ENCODE peak calls at places on chromosome 16, in ten cellular contexts. One of them, this sample, is unnamed.

GRCh38 chr16:31064882-31065461 is 9.1 kb downstream of the ZNF668 start:
- DNase-seq in sigmoid colon: peak; percentile 87
- DNase-seq in heart right ventricle: peak; percentile 72
- DNase-seq in effector memory CD4-positive, alpha-beta T cell: no peak
- DNase-seq in thoracic aorta: no peak
- DNase-seq in foreskin fibroblast: peak; percentile 97
- DNase-seq in CD8-positive, alpha-beta T cell: no peak
- DNase-seq in psoas muscle: peak; percentile 84
- DNase-seq in right lobe of liver: no peak
- DNase-seq in fibroblast of mammary gland: peak; percentile 98
- DNase-seq in this sample: peak; percentile 94

GRCh38 chr16:85402910-85403692 is 210.0 kb upstream of the GSE1 start:
- DNase-seq in sigmoid colon: peak; percentile 69
- DNase-seq in heart right ventricle: peak; percentile 75
- DNase-seq in effector memory CD4-positive, alpha-beta T cell: no peak
- DNase-seq in thoracic aorta: no peak
- DNase-seq in foreskin fibroblast: peak; percentile 25
- DNase-seq in CD8-positive, alpha-beta T cell: no peak
- DNase-seq in psoas muscle: peak; percentile 70
- DNase-seq in right lobe of liver: peak; percentile 70
- DNase-seq in fibroblast of mammary gland: peak; percentile 48
- DNase-seq in this sample: peak; percentile 62

GRCh38 chr16:77780378-77780837 is 8.0 kb upstream of the VAT1L start:
- DNase-seq in sigmoid colon: no peak
- DNase-seq in heart right ventricle: no peak
- DNase-seq in effector memory CD4-positive, alpha-beta T cell: no peak
- DNase-seq in thoracic aorta: no peak
- DNase-seq in foreskin fibroblast: peak; percentile 60
- DNase-seq in CD8-positive, alpha-beta T cell: no peak
- DNase-seq in psoas muscle: no peak
- DNase-seq in right lobe of liver: peak; percentile 35
- DNase-seq in fibroblast of mammary gland: peak; percentile 92
- DNase-seq in this sample: peak; percentile 90

GRCh38 chr16:51881731-51882130 is 665.2 kb downstream of the TOX3 start:
- DNase-seq in sigmoid colon: no peak
- DNase-seq in heart right ventricle: no peak
- DNase-seq in effector memory CD4-positive, alpha-beta T cell: no peak
- DNase-seq in thoracic aorta: no peak
- DNase-seq in foreskin fibroblast: peak; percentile 41
- DNase-seq in CD8-positive, alpha-beta T cell: no peak
- DNase-seq in psoas muscle: no peak
- DNase-seq in right lobe of liver: no peak
- DNase-seq in fibroblast of mammary gland: no peak
- DNase-seq in this sample: no peak

GRCh38 chr16:54374136-54374535 is 87.5 kb upstream of the IRX3 start:
- DNase-seq in sigmoid colon: no peak
- DNase-seq in heart right ventricle: no peak
- DNase-seq in effector memory CD4-positive, alpha-beta T cell: no peak
- DNase-seq in thoracic aorta: no peak
- DNase-seq in foreskin fibroblast: peak; percentile 25
- DNase-seq in CD8-positive, alpha-beta T cell: no peak
- DNase-seq in psoas muscle: no peak
- DNase-seq in right lobe of liver: no peak
- DNase-seq in fibroblast of mammary gland: no peak
- DNase-seq in this sample: no peak

GRCh38 chr16:61042736-61043135 is 993.5 kb downstream of the CDH8 start:
- DNase-seq in sigmoid colon: no peak
- DNase-seq in heart right ventricle: no peak
- DNase-seq in effector memory CD4-positive, alpha-beta T cell: no peak
- DNase-seq in thoracic aorta: no peak
- DNase-seq in foreskin fibroblast: no peak
- DNase-seq in CD8-positive, alpha-beta T cell: no peak
- DNase-seq in psoas muscle: no peak
- DNase-seq in right lobe of liver: no peak
- DNase-seq in fibroblast of mammary gland: no peak
- DNase-seq in this sample: no peak

GRCh38 chr16:80931661-80931984 is 75.1 kb downstream of the CMC2 start:
- DNase-seq in sigmoid colon: no peak
- DNase-seq in heart right ventricle: no peak
- DNase-seq in effector memory CD4-positive, alpha-beta T cell: no peak
- DNase-seq in thoracic aorta: no peak
- DNase-seq in foreskin fibroblast: no peak
- DNase-seq in CD8-positive, alpha-beta T cell: no peak
- DNase-seq in psoas muscle: no peak
- DNase-seq in right lobe of liver: no peak
- DNase-seq in fibroblast of mammary gland: no peak
- DNase-seq in this sample: no peak

GRCh38 chr16:50674831-50675230 is 6.3 kb downstream of the SNX20 start:
- DNase-seq in sigmoid colon: no peak
- DNase-seq in heart right ventricle: no peak
- DNase-seq in effector memory CD4-positive, alpha-beta T cell: no peak
- DNase-seq in thoracic aorta: no peak
- DNase-seq in foreskin fibroblast: no peak
- DNase-seq in CD8-positive, alpha-beta T cell: no peak
- DNase-seq in psoas muscle: no peak
- DNase-seq in right lobe of liver: no peak
- DNase-seq in fibroblast of mammary gland: no peak
- DNase-seq in this sample: no peak

GRCh38 chr16:84774810-84775209 is 45.0 kb upstream of the CRISPLD2 start:
- DNase-seq in sigmoid colon: peak; percentile 86
- DNase-seq in heart right ventricle: no peak
- DNase-seq in effector memory CD4-positive, alpha-beta T cell: no peak
- DNase-seq in thoracic aorta: no peak
- DNase-seq in foreskin fibroblast: peak; percentile 94
- DNase-seq in CD8-positive, alpha-beta T cell: no peak
- DNase-seq in psoas muscle: peak; percentile 71
- DNase-seq in right lobe of liver: no peak
- DNase-seq in fibroblast of mammary gland: peak; percentile 98
- DNase-seq in this sample: peak; percentile 90

GRCh38 chr16:89822188-89823086 is 5.8 kb upstream of the SPIRE2 start:
- DNase-seq in sigmoid colon: no peak
- DNase-seq in heart right ventricle: no peak
- DNase-seq in effector memory CD4-positive, alpha-beta T cell: no peak
- DNase-seq in thoracic aorta: no peak
- DNase-seq in foreskin fibroblast: peak; percentile 18
- DNase-seq in CD8-positive, alpha-beta T cell: no peak
- DNase-seq in psoas muscle: no peak
- DNase-seq in right lobe of liver: no peak
- DNase-seq in fibroblast of mammary gland: no peak
- DNase-seq in this sample: no peak

GRCh38 chr16:19595043-19595767 is 39.7 kb downstream of the VPS35L start:
- DNase-seq in sigmoid colon: no peak
- DNase-seq in heart right ventricle: peak; percentile 24
- DNase-seq in effector memory CD4-positive, alpha-beta T cell: no peak
- DNase-seq in thoracic aorta: no peak
- DNase-seq in foreskin fibroblast: peak; percentile 79
- DNase-seq in CD8-positive, alpha-beta T cell: no peak
- DNase-seq in psoas muscle: no peak
- DNase-seq in right lobe of liver: no peak
- DNase-seq in fibroblast of mammary gland: peak; percentile 73
- DNase-seq in this sample: no peak

GRCh38 chr16:50837324-50837723 is 95.4 kb downstream of the CYLD start:
- DNase-seq in sigmoid colon: no peak
- DNase-seq in heart right ventricle: no peak
- DNase-seq in effector memory CD4-positive, alpha-beta T cell: no peak
- DNase-seq in thoracic aorta: no peak
- DNase-seq in foreskin fibroblast: no peak
- DNase-seq in CD8-positive, alpha-beta T cell: no peak
- DNase-seq in psoas muscle: no peak
- DNase-seq in right lobe of liver: no peak
- DNase-seq in fibroblast of mammary gland: no peak
- DNase-seq in this sample: no peak

GRCh38 chr16:81106826-81107503 is 10.8 kb upstream of the GCSH start:
- DNase-seq in sigmoid colon: no peak
- DNase-seq in heart right ventricle: no peak
- DNase-seq in effector memory CD4-positive, alpha-beta T cell: no peak
- DNase-seq in thoracic aorta: no peak
- DNase-seq in foreskin fibroblast: no peak
- DNase-seq in CD8-positive, alpha-beta T cell: no peak
- DNase-seq in psoas muscle: no peak
- DNase-seq in right lobe of liver: no peak
- DNase-seq in fibroblast of mammary gland: no peak
- DNase-seq in this sample: no peak

GRCh38 chr16:84194470-84195200 is 3.7 kb downstream of the ADAD2 start:
- DNase-seq in sigmoid colon: no peak
- DNase-seq in heart right ventricle: no peak
- DNase-seq in effector memory CD4-positive, alpha-beta T cell: no peak
- DNase-seq in thoracic aorta: no peak
- DNase-seq in foreskin fibroblast: no peak
- DNase-seq in CD8-positive, alpha-beta T cell: peak; percentile 31
- DNase-seq in psoas muscle: no peak
- DNase-seq in right lobe of liver: no peak
- DNase-seq in fibroblast of mammary gland: no peak
- DNase-seq in this sample: no peak

GRCh38 chr16:70395345-70395901 is 43.5 kb downstream of the ST3GAL2 start:
- DNase-seq in sigmoid colon: no peak
- DNase-seq in heart right ventricle: peak; percentile 59
- DNase-seq in effector memory CD4-positive, alpha-beta T cell: no peak
- DNase-seq in thoracic aorta: no peak
- DNase-seq in foreskin fibroblast: peak; percentile 59
- DNase-seq in CD8-positive, alpha-beta T cell: peak; percentile 38
- DNase-seq in psoas muscle: peak; percentile 87
- DNase-seq in right lobe of liver: peak; percentile 85
- DNase-seq in fibroblast of mammary gland: peak; percentile 43
- DNase-seq in this sample: no peak

DNA sequence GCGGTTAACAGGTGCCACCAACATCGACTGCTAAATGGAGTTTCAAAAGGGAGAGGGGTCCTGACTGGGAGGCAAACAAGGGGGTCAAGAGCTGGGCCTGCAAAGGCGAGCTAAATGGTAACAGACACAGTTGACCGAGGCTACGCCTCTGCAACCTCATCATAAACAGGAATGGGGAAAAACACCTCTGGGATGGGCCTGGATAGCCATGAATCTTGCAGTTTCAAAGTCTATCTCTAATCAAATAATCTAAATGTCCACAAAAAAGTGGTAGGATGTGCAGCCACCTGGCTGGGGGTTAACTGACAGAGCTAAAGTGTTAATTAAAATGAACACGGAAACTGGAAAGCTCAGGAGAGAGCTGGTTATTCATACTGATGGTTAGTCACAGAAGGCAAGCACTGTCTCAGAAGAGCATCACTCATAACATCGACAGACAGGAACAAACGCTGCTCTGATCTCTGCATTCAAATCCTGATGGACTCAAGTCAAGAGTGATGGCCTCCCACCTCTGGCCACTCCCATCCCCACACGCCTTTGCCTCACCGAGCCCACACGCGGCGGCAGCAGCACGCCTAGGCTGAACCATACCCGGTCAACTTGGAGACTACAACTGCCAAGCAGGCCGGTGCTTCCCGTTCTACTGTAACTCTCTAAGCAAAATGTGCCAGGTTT is 56.3 kb downstream of the CREBBP start:
- DNase-seq in sigmoid colon: no peak
- DNase-seq in heart right ventricle: no peak
- DNase-seq in effector memory CD4-positive, alpha-beta T cell: no peak
- DNase-seq in thoracic aorta: no peak
- DNase-seq in foreskin fibroblast: no peak
- DNase-seq in CD8-positive, alpha-beta T cell: no peak
- DNase-seq in psoas muscle: no peak
- DNase-seq in right lobe of liver: no peak
- DNase-seq in fibroblast of mammary gland: peak; percentile 53
- DNase-seq in this sample: no peak
- H3K4me3 ChIP-seq in sigmoid colon: no peak overlapping the region
- H3K4me3 ChIP-seq in heart right ventricle: no peak overlapping the region
- H3K4me3 ChIP-seq in effector memory CD4-positive, alpha-beta T cell: no peak overlapping the region
- H3K4me3 ChIP-seq in thoracic aorta: no peak overlapping the region
- H3K4me3 ChIP-seq in foreskin fibroblast: no peak overlapping the region
- H3K4me3 ChIP-seq in CD8-positive, alpha-beta T cell: no peak overlapping the region
- H3K4me3 ChIP-seq in psoas muscle: no peak overlapping the region
- H3K4me3 ChIP-seq in right lobe of liver: no peak overlapping the region
- H3K4me3 ChIP-seq in fibroblast of mammary gland: no peak overlapping the region
- H3K4me3 ChIP-seq in this sample: no peak overlapping the region

GRCh38 chr16:28193530-28194423 is 18.0 kb downstream of the XPO6 start:
- DNase-seq in sigmoid colon: no peak
- DNase-seq in heart right ventricle: no peak
- DNase-seq in effector memory CD4-positive, alpha-beta T cell: peak; percentile 31
- DNase-seq in thoracic aorta: no peak
- DNase-seq in foreskin fibroblast: peak; percentile 90
- DNase-seq in CD8-positive, alpha-beta T cell: no peak
- DNase-seq in psoas muscle: no peak
- DNase-seq in right lobe of liver: no peak
- DNase-seq in fibroblast of mammary gland: peak; percentile 91
- DNase-seq in this sample: peak; percentile 86
- H3K4me3 ChIP-seq in sigmoid colon: no peak overlapping the region
- H3K4me3 ChIP-seq in heart right ventricle: no peak overlapping the region
- H3K4me3 ChIP-seq in effector memory CD4-positive, alpha-beta T cell: peak overlapping the region; percentile 28
- H3K4me3 ChIP-seq in thoracic aorta: peak overlapping the region; percentile 22
- H3K4me3 ChIP-seq in foreskin fibroblast: peak overlapping the region; percentile 3
- H3K4me3 ChIP-seq in CD8-positive, alpha-beta T cell: peak overlapping the region; percentile 18
- H3K4me3 ChIP-seq in psoas muscle: no peak overlapping the region
- H3K4me3 ChIP-seq in right lobe of liver: no peak overlapping the region
- H3K4me3 ChIP-seq in fibroblast of mammary gland: no peak overlapping the region
- H3K4me3 ChIP-seq in this sample: no peak overlapping the region

GRCh38 chr16:57166951-57167350 is 18.9 kb downstream of the PSME3IP1 start:
- DNase-seq in sigmoid colon: peak; percentile 53
- DNase-seq in heart right ventricle: no peak
- DNase-seq in effector memory CD4-positive, alpha-beta T cell: no peak
- DNase-seq in thoracic aorta: no peak
- DNase-seq in foreskin fibroblast: peak; percentile 63
- DNase-seq in CD8-positive, alpha-beta T cell: no peak
- DNase-seq in psoas muscle: no peak
- DNase-seq in right lobe of liver: no peak
- DNase-seq in fibroblast of mammary gland: peak; percentile 87
- DNase-seq in this sample: peak; percentile 73
- H3K4me3 ChIP-seq in sigmoid colon: no peak overlapping the region
- H3K4me3 ChIP-seq in heart right ventricle: no peak overlapping the region
- H3K4me3 ChIP-seq in effector memory CD4-positive, alpha-beta T cell: no peak overlapping the region
- H3K4me3 ChIP-seq in thoracic aorta: no peak overlapping the region
- H3K4me3 ChIP-seq in foreskin fibroblast: no peak overlapping the region
- H3K4me3 ChIP-seq in CD8-positive, alpha-beta T cell: no peak overlapping the region
- H3K4me3 ChIP-seq in psoas muscle: no peak overlapping the region
- H3K4me3 ChIP-seq in right lobe of liver: no peak overlapping the region
- H3K4me3 ChIP-seq in fibroblast of mammary gland: no peak overlapping the region
- H3K4me3 ChIP-seq in this sample: no peak overlapping the region

DNA sequence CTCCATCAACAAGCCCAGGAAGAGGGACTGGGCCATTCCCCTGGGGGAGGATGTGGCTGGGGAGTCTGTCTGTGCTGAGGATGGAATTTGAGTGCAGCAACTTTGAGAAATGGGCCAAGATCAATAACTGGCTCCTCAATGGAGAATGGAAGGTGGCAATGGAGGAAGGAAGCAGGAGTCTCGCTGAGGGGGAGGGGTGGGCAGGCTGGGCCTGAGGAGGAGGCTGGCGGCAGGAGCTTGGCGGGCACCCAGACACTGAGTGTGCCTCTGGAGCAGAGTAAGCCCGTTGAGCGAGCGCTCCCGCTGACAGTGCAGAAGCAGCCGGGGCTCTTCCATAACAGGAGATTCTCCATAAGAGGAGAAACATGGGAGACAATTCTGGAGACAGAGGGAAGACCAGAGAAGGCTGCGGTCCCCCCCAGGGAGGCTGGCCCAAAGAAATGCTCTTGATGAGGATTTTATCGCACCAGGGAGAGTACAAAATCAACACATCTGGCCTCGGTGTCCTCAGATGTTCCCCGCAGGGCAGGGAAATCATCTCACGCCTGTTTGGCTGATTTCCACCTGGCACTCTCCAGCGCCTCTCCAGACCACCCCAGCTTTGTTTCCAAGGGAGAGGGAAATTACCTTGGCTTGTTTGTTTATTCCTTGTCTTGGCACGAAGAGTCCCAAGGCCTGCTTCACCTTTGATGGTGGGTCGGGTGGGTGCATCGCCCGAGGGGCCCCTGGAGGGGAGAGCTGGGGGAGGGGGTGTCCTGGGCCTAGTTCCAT is 2.8 kb upstream of the MMP15 start:
- DNase-seq in sigmoid colon: peak; percentile 94
- DNase-seq in heart right ventricle: peak; percentile 76
- DNase-seq in effector memory CD4-positive, alpha-beta T cell: no peak
- DNase-seq in thoracic aorta: no peak
- DNase-seq in foreskin fibroblast: peak; percentile 94
- DNase-seq in CD8-positive, alpha-beta T cell: no peak
- DNase-seq in psoas muscle: peak; percentile 78
- DNase-seq in right lobe of liver: peak; percentile 66
- DNase-seq in fibroblast of mammary gland: peak; percentile 76
- DNase-seq in this sample: no peak
- H3K4me3 ChIP-seq in sigmoid colon: no peak overlapping the region
- H3K4me3 ChIP-seq in heart right ventricle: no peak overlapping the region
- H3K4me3 ChIP-seq in effector memory CD4-positive, alpha-beta T cell: no peak overlapping the region
- H3K4me3 ChIP-seq in thoracic aorta: peak overlapping the region; percentile 11
- H3K4me3 ChIP-seq in foreskin fibroblast: no peak overlapping the region
- H3K4me3 ChIP-seq in CD8-positive, alpha-beta T cell: no peak overlapping the region
- H3K4me3 ChIP-seq in psoas muscle: no peak overlapping the region
- H3K4me3 ChIP-seq in right lobe of liver: no peak overlapping the region
- H3K4me3 ChIP-seq in fibroblast of mammary gland: no peak overlapping the region
- H3K4me3 ChIP-seq in this sample: no peak overlapping the region